ENCODE peak calls at places on chromosome 22, in four cellular contexts. V is GM06990, H is natural killer cell, W is cardiac muscle cell. R is an unnamed sample.

GRCh38 chr22:38802671-38803121 is 8.8 kb upstream of the DNAL4 start:
- DNase-seq in H (no peak), V (no peak), W (no peak), R (no peak)

GRCh38 chr22:29871684-29872083 is 11.3 kb upstream of the MTMR3 start:
- DNase-seq in H (no peak), W (no peak), V (no peak), R (no peak)

GRCh38 chr22:24102366-24103200 is 78.7 kb upstream of the SUSD2 start:
- DNase-seq in H (no peak), W (no peak), V (no peak), R (no peak)

GRCh38 chr22:20946080-20946986 is 20.7 kb upstream of the AIFM3 start:
- DNase-seq in V (no peak), W (no peak), H (no peak), R (no peak)

GRCh38 chr22:38867496-38868285 is 4.3 kb downstream of the CBX6 start:
- DNase-seq in V (no peak), W (no peak), H (no peak), R (peak; percentile 8)

GRCh38 chr22:27913162-27913741 is 5.8 kb downstream of the PITPNB start:
- DNase-seq in V (no peak), H (no peak), W (peak; percentile 83), R (no peak)

GRCh38 chr22:44024288-44024908 is at the start of gene PARVB:
- DNase-seq in W (peak; percentile 47), V (peak; percentile 66), H (no peak), R (no peak)

GRCh38 chr22:23404689-23405365 is 175.3 kb downstream of the IGLL1 start:
- DNase-seq in H (no peak), W (peak; percentile 91), V (no peak), R (no peak)

GRCh38 chr22:45006873-45007246 is 2.9 kb downstream of the PHF21B start:
- DNase-seq in V (no peak), W (peak; percentile 89), H (no peak), R (no peak)

GRCh38 chr22:20131593-20131855 is at the start of gene ZDHHC8:
- DNase-seq in H (peak; percentile 29), V (peak; percentile 56), W (peak; percentile 64), R (no peak)

GRCh38 chr22:20887375-20887774 is 28.6 kb downstream of the SNAP29 start:
- DNase-seq in V (no peak), W (no peak), H (no peak), R (no peak)

GRCh38 chr22:37675930-37676571 is 615 bp downstream of the LGALS1 start:
- DNase-seq in V (no peak), H (no peak), W (no peak), R (no peak)

GRCh38 chr22:22890085-22890484 is 2.5 kb downstream of the IGLL5 start:
- DNase-seq in W (no peak), V (no peak), H (no peak), R (no peak)

GRCh38 chr22:49569286-49570031 is 258.2 kb downstream of the BRD1 start:
- DNase-seq in V (no peak), W (no peak), H (peak; percentile 11), R (no peak)

GRCh38 chr22:46487318-46487717 is 50.1 kb downstream of the CELSR1 start:
- DNase-seq in W (no peak), H (no peak), V (no peak), R (no peak)

GRCh38 chr22:46050916-46051614 is 74.1 kb upstream of the WNT7B start:
- DNase-seq in V (no peak), H (no peak), W (no peak), R (peak; percentile 16)

DNA sequence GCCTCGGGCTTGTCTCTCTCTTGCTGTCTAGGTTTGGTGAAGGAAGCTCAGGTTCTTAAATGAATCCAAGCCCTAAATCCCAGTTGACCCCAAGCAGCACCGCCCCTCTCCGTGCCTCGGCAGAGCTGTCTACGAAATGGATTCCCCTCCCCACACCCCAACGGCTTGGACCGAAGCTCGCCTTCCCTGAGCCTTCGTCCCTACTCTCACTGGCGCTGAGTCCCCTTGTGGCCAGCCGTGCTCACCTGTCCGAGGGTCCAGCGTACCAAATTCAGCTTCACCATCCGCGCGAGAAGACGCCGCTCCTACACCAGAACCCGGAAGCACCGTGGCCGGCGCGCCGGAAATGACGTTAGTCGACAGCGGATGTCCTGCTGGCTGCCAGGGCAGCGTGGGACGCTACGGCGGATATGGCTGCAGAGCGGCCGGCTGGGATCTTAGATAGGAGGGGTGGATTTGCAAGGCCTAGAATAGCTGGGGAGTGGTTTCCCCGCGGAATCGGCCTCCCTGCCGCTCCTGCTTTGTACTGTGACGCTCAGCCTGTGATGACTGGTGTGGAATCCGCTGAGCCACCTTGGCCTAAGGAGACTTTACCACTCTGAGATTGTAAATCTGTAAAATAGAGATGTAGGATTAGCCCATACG is at the start of gene TFIP11:
- DNase-seq in W (peak; percentile 97), V (peak; percentile 88), H (peak; percentile 91), R (peak; percentile 96)
- TF ChIP-seq CTCF in W (no peak), V (no peak), H (no peak), R (no peak)

DNA sequence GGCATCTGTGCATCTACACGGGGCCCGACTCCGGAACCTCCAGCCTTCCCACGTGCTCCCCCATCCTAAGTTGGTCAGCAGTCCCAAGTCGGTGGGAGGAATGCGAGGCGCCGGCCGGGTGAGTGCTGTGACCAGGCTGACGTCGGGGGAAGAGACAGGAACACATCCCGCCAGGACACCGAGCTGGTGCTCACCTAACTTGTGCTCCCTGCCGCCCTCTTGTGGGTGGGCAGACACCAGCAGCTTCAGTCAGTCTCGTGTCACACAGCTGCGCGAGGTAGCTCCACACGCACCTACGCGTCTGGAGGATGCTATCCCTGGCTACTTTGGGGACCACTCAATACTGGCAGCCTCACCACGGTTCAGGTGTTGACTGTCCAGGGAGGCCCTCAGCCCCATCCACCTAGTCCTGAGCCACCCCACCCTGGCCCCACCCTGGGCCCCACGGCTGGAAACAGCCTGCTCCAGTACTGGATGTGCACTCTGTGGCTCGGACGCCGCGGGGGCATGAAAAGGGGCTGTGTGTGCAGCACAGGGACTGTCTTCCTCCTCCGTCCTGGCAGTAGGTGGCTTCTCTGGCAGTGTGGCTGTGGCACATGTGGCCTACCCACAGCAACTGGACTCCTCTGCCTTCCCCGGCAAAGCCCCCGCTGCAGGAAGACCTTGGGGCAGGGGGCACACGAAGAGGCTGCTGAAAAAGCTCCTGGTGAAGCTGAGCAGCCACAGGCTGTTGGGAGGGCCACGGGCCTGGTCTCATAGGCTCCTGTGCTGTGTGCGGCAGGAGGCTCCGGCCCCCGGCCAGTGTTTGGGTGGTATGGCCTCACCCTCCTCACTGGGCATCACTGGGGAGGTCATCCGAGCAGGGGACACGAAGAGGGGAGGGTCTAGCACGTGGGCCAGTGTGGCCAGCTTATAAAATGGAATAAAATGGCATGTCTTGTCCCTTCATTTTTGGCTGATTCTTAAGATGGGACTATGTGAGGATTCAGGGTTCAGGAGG is 11.2 kb upstream of the BID start:
- DNase-seq in H (peak; percentile 61), W (no peak), V (peak; percentile 56), R (peak; percentile 47)
- TF ChIP-seq CTCF in H (peak; percentile 63), W (peak; percentile 60), V (peak; percentile 81), R (no peak)

GRCh38 chr22:18033204-18033998 is 9.0 kb upstream of the MICAL3 start:
- DNase-seq in H (no peak), V (no peak), W (no peak), R (no peak)
- TF ChIP-seq CTCF in H (no peak), V (no peak), W (peak; percentile 13), R (no peak)

GRCh38 chr22:26517429-26517828 is 5.2 kb upstream of the TFIP11 start:
- DNase-seq in V (no peak), W (no peak), H (no peak), R (no peak)

GRCh38 chr22:26526165-26526564 is 13.9 kb upstream of the TFIP11 start:
- DNase-seq in H (no peak), V (no peak), W (no peak), R (no peak)

GRCh38 chr22:26522592-26522991 is 10.3 kb upstream of the TFIP11 start:
- DNase-seq in W (no peak), H (no peak), V (no peak), R (no peak)

GRCh38 chr22:26524870-26525269 is 12.6 kb upstream of the TFIP11 start:
- DNase-seq in V (no peak), W (no peak), H (no peak), R (no peak)

DNA sequence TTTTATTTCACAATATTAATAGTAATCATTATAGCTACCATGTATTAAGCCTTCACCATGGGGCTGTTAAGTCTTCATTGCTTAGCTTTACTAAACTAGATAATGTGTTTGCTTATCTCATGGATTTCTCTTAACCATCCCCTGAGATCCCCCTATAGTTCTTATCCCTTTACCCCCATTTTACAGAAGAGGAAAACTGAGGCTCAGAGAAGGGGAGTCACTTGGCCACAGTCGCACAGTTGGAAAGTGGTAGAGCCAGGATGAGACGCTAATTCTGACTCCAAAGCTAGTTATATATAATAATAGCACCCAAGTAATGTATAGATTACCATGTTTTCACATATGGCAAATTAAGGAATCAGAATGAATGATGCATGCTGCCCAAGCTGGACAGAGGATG is 9.7 kb upstream of the TFIP11 start:
- DNase-seq in W (no peak), H (no peak), V (no peak), R (no peak)
- TF ChIP-seq CTCF in W (no peak), H (no peak), V (no peak), R (no peak)

GRCh38 chr22:31048570-31048969 is 32.5 kb upstream of the SMTN start:
- DNase-seq in W (no peak), V (no peak), H (no peak), R (no peak)
- TF ChIP-seq CTCF in W (no peak), V (no peak), H (no peak), R (no peak)